ENCODE peak calls at places on chromosomes 7 and 10, in seven cellular contexts. M, E, L, Q, K, H and P are unnamed samples.
A peak's percentile ranks its signal among the peaks of the same experiment; 100 is the strongest.

GRCh38 chr7:3943265-3943664 is 642.2 kb downstream of the SDK1 start:
- DNase-seq in M (no peak), E (no peak), L (no peak), Q (no peak), K (peak; percentile 15), H (no peak), P (no peak)

GRCh38 chr10:79431422-79431821 is 14.0 kb downstream of the ZCCHC24 start:
- DNase-seq in M (no peak), E (no peak), L (no peak), Q (no peak), K (no peak), H (no peak), P (no peak)

GRCh38 chr10:132368881-132369635 is 27.9 kb upstream of the PWWP2B start:
- DNase-seq in M (no peak), E (no peak), L (no peak), Q (no peak), K (no peak), H (no peak), P (no peak)

GRCh38 chr7:33185786-33186185 is 56.4 kb downstream of the BBS9 start:
- DNase-seq in M (no peak), E (no peak), L (peak; percentile 26), Q (no peak), K (peak; percentile 76), H (no peak), P (no peak)

GRCh38 chr10:124701435-124701834 is 42.7 kb downstream of the FAM53B start:
- DNase-seq in M (peak; percentile 88), E (no peak), L (no peak), Q (no peak), K (no peak), H (no peak), P (no peak)

GRCh38 chr7:12244129-12244528 is 33.0 kb downstream of the TMEM106B start:
- DNase-seq in M (peak; percentile 44), E (no peak), L (no peak), Q (no peak), K (peak; percentile 86), H (no peak), P (no peak)

GRCh38 chr10:87622290-87623004 is 37.2 kb upstream of the PAPSS2 start:
- DNase-seq in M (no peak), E (peak; percentile 47), L (no peak), Q (no peak), K (peak; percentile 49), H (no peak), P (no peak)

GRCh38 chr7:104328308-104328969 is at the start of gene LHFPL3:
- DNase-seq in M (no peak), E (peak; percentile 3), L (no peak), Q (no peak), K (peak; percentile 29), H (no peak), P (no peak)

GRCh38 chr7:108247646-108248045 is 117.5 kb upstream of the LAMB4 start:
- DNase-seq in M (no peak), E (no peak), L (no peak), Q (no peak), K (no peak), H (no peak), P (no peak)

GRCh38 chr7:4788627-4789189 is 13.3 kb downstream of the AP5Z1 start:
- DNase-seq in M (no peak), E (no peak), L (no peak), Q (no peak), K (no peak), H (no peak), P (no peak)

GRCh38 chr7:105387621-105388372 is 924 bp downstream of the SRPK2 start:
- DNase-seq in M (peak; percentile 63), E (peak; percentile 60), L (no peak), Q (peak; percentile 32), K (peak; percentile 82), H (peak; percentile 11), P (no peak)

GRCh38 chr7:54960517-54960916 is 58.3 kb upstream of the EGFR start:
- DNase-seq in M (no peak), E (no peak), L (no peak), Q (no peak), K (peak; percentile 2), H (no peak), P (no peak)

GRCh38 chr7:5766321-5766761 is 15.1 kb downstream of the RNF216 start:
- DNase-seq in M (no peak), E (no peak), L (no peak), Q (no peak), K (no peak), H (no peak), P (no peak)

GRCh38 chr7:116772423-116772852 is 89.9 kb upstream of the CAPZA2 start:
- DNase-seq in M (no peak), E (no peak), L (no peak), Q (no peak), K (no peak), H (no peak), P (no peak)

GRCh38 chr7:26397786-26398435 is 106.2 kb downstream of the SNX10 start:
- DNase-seq in M (no peak), E (no peak), L (no peak), Q (no peak), K (peak; percentile 60), H (no peak), P (peak; percentile 9)

GRCh38 chr10:129323877-129324276 is 143.2 kb upstream of the MGMT start:
- DNase-seq in M (no peak), E (no peak), L (no peak), Q (no peak), K (no peak), H (no peak), P (no peak)

GRCh38 chr10:20508921-20509320 is 388.2 kb downstream of the NEBL start:
- DNase-seq in M (no peak), E (no peak), L (no peak), Q (no peak), K (no peak), H (no peak), P (no peak)

GRCh38 chr10:98195132-98195531 is 60.7 kb downstream of the R3HCC1L start:
- DNase-seq in M (no peak), E (peak; percentile 3), L (no peak), Q (no peak), K (no peak), H (no peak), P (no peak)

GRCh38 chr10:89651916-89652573 is 7.0 kb upstream of the PANK1 start:
- DNase-seq in M (no peak), E (peak; percentile 60), L (no peak), Q (no peak), K (no peak), H (no peak), P (no peak)